ENCODE peak calls at places on chromosome 9, in seven cellular contexts. L is activated CD4-positive, alpha-beta T cell treated with anti-CD3 and anti-CD28 coated beads, Interleukin-2, amount 50 U/mL, for 1 hour; C is NCI-H774; Z is nephron progenitor cell; H is epithelial cell of esophagus; Q is tibial nerve; T is dorsolateral prefrontal cortex. O is an unnamed sample.

GRCh38 chr9:7298123-7298522 is 501.5 kb downstream of the DMAC1 start:
- DNase-seq in L (no peak), C (no peak), Z (no peak), H (no peak), Q (no peak), T (no peak), O (no peak)

GRCh38 chr9:93100265-93100636 is 4.2 kb downstream of the CARD19 start:
- DNase-seq in L (no peak), C (no peak), Z (no peak), H (no peak), Q (no peak), T (peak), O (no peak)

GRCh38 chr9:113979713-113980086 is 98.4 kb downstream of the AMBP start:
- DNase-seq in L (no peak), C (no peak), Z (no peak), H (no peak), Q (no peak), T (no peak), O (no peak)

GRCh38 chr9:37964740-37965081 is 60.8 kb upstream of the SLC25A51 start:
- DNase-seq in L (no peak), C (no peak), Z (no peak), H (no peak), Q (no peak), T (no peak), O (no peak)

GRCh38 chr9:129113645-129114304 is 2.6 kb downstream of the PTPA start:
- DNase-seq in L (no peak), C (no peak), Z (no peak), H (no peak), Q (no peak), T (no peak), O (no peak)

GRCh38 chr9:119284118-119284517 is 85.1 kb downstream of the BRINP1 start:
- DNase-seq in L (no peak), C (no peak), Z (peak), H (no peak), Q (no peak), T (no peak), O (peak)

GRCh38 chr9:83204047-83204446 is 141.1 kb upstream of the RASEF start:
- DNase-seq in L (no peak), C (no peak), Z (no peak), H (no peak), Q (no peak), T (no peak), O (no peak)

GRCh38 chr9:91085499-91086291 is 276.0 kb downstream of the AUH start:
- DNase-seq in L (no peak), C (no peak), Z (no peak), H (peak), Q (no peak), T (no peak), O (no peak)

GRCh38 chr9:131677445-131678180 is 62.3 kb downstream of the RAPGEF1 start:
- DNase-seq in L (no peak), C (peak), Z (no peak), H (peak), Q (no peak), T (no peak), O (peak)

GRCh38 chr9:119349548-119349947 is 19.7 kb downstream of the BRINP1 start:
- DNase-seq in L (no peak), C (no peak), Z (peak), H (no peak), Q (no peak), T (no peak), O (no peak)

GRCh38 chr9:124239249-124240073 is 18.3 kb upstream of the NEK6 start:
- DNase-seq in L (no peak), C (no peak), Z (no peak), H (no peak), Q (no peak), T (no peak), O (no peak)

GRCh38 chr9:107848598-107848997 is 359.0 kb upstream of the KLF4 start:
- DNase-seq in L (no peak), C (no peak), Z (no peak), H (no peak), Q (no peak), T (no peak), O (no peak)

GRCh38 chr9:128892223-128892892 is 10.4 kb downstream of the LRRC8A start:
- DNase-seq in L (no peak), C (no peak), Z (no peak), H (peak), Q (peak), T (peak), O (no peak)

GRCh38 chr9:10366171-10366779 is 246.5 kb downstream of the PTPRD start:
- DNase-seq in L (no peak), C (peak), Z (peak), H (peak), Q (no peak), T (no peak), O (peak)

GRCh38 chr9:113901196-113901818 is 25.2 kb downstream of the ZNF618 start:
- DNase-seq in L (no peak), C (no peak), Z (no peak), H (no peak), Q (no peak), T (no peak), O (peak)

GRCh38 chr9:133054966-133055365 is 6.8 kb upstream of the CEL start:
- DNase-seq in L (no peak), C (no peak), Z (no peak), H (no peak), Q (no peak), T (no peak), O (no peak)

GRCh38 chr9:123312306-123312877 is 43.6 kb upstream of the CRB2 start:
- DNase-seq in L (no peak), C (no peak), Z (no peak), H (no peak), Q (no peak), T (no peak), O (no peak)

GRCh38 chr9:136392538-136393449 is 7.2 kb downstream of the SNAPC4 start:
- DNase-seq in L (no peak), C (no peak), Z (no peak), H (no peak), Q (no peak), T (no peak), O (no peak)

GRCh38 chr9:37290366-37290765 is 132.1 kb upstream of the GRHPR start:
- DNase-seq in L (no peak), C (no peak), Z (no peak), H (no peak), Q (no peak), T (no peak), O (no peak)

GRCh38 chr9:120714846-120715231 is 569 bp upstream of the MEGF9 start:
- DNase-seq in L (no peak), C (no peak), Z (peak), H (peak), Q (no peak), T (peak), O (no peak)

GRCh38 chr9:78167356-78167755 is 68.5 kb upstream of the CEP78 start:
- DNase-seq in L (no peak), C (peak), Z (peak), H (peak), Q (no peak), T (no peak), O (peak)

GRCh38 chr9:29006603-29007002 is 1433.3 kb upstream of the C9orf72 start:
- DNase-seq in L (no peak), C (no peak), Z (no peak), H (peak), Q (no peak), T (no peak), O (no peak)

GRCh38 chr9:36788534-36788933 is 215.8 kb downstream of the MELK start:
- DNase-seq in L (no peak), C (no peak), Z (peak), H (no peak), Q (no peak), T (no peak), O (no peak)

GRCh38 chr9:91500509-91501011 is 76.9 kb upstream of the NFIL3 start:
- DNase-seq in L (no peak), C (no peak), Z (no peak), H (peak), Q (no peak), T (no peak), O (no peak)

GRCh38 chr9:95937131-95937530 is 61.6 kb downstream of the ERCC6L2 start:
- DNase-seq in L (no peak), C (no peak), Z (no peak), H (peak), Q (no peak), T (no peak), O (no peak)

GRCh38 chr9:8400378-8400777 is 600.8 kb upstream of the DMAC1 start:
- DNase-seq in L (no peak), C (no peak), Z (no peak), H (no peak), Q (no peak), T (no peak), O (no peak)

GRCh38 chr9:131545003-131545785 is at the start of gene PRRT1B:
- DNase-seq in L (no peak), C (peak), Z (no peak), H (no peak), Q (no peak), T (no peak), O (no peak)

GRCh38 chr9:126207256-126207655 is 119.4 kb upstream of the MVB12B start:
- DNase-seq in L (no peak), C (peak), Z (no peak), H (no peak), Q (no peak), T (no peak), O (no peak)

GRCh38 chr9:130283514-130284248 is 18.1 kb downstream of the HMCN2 start:
- DNase-seq in L (no peak), C (peak), Z (no peak), H (no peak), Q (no peak), T (no peak), O (no peak)

GRCh38 chr9:121830441-121831140 is 179.2 kb downstream of the DAB2IP start:
- DNase-seq in L (no peak), C (no peak), Z (no peak), H (no peak), Q (no peak), T (peak), O (no peak)

GRCh38 chr9:5643005-5643624 is 14.2 kb downstream of the RIC1 start:
- DNase-seq in L (no peak), C (no peak), Z (no peak), H (no peak), Q (no peak), T (no peak), O (no peak)

GRCh38 chr9:86246752-86247161 is 12.7 kb downstream of the C9orf153 start:
- DNase-seq in L (no peak), C (no peak), Z (peak), H (no peak), Q (no peak), T (no peak), O (no peak)